ENCODE peak calls at places on chromosome 15, in five cellular contexts. O, U, B, X and G are unnamed samples.

GRCh38 chr15:23438816-23439466 is 8.1 kb downstream of the GOLGA6L2 start:
- DNase-seq in U (no peak), O (no peak), X (no peak), B (no peak), G (no peak)

GRCh38 chr15:93040288-93041158 is 48.5 kb downstream of the RGMA start:
- DNase-seq in O (no peak), X (no peak), U (peak; percentile 94), B (no peak), G (peak; percentile 48)

GRCh38 chr15:95698230-95698629 is 632.3 kb upstream of the NR2F2 start:
- DNase-seq in U (no peak), B (no peak), O (peak; percentile 16), X (no peak), G (no peak)

GRCh38 chr15:50996641-50997040 is 88.2 kb downstream of the AP4E1 start:
- DNase-seq in B (no peak), U (no peak), O (peak; percentile 63), X (no peak), G (no peak)

GRCh38 chr15:70165811-70166284 is 68.1 kb upstream of the TLE3 start:
- DNase-seq in B (no peak), U (no peak), X (no peak), O (no peak), G (no peak)

GRCh38 chr15:37098468-37099320 is 1.7 kb downstream of the MEIS2 start:
- DNase-seq in B (peak; percentile 15), X (no peak), O (peak; percentile 53), U (peak; percentile 53), G (no peak)

GRCh38 chr15:60695713-60696522 is 217.0 kb upstream of the ICE2 start:
- DNase-seq in B (no peak), U (no peak), X (no peak), O (peak; percentile 64), G (no peak)

GRCh38 chr15:101689901-101690300 is 34.4 kb downstream of the TARS3 start:
- DNase-seq in U (no peak), O (peak; percentile 67), B (no peak), X (no peak), G (no peak)

GRCh38 chr15:85094685-85095084 is 113.0 kb downstream of the PDE8A start:
- DNase-seq in U (no peak), X (no peak), B (no peak), O (peak; percentile 74), G (no peak)

GRCh38 chr15:66815322-66815721 is 113.3 kb downstream of the SMAD6 start:
- DNase-seq in O (peak; percentile 97), B (no peak), U (no peak), X (no peak), G (no peak)

GRCh38 chr15:51754267-51754666 is 2.9 kb downstream of the TMOD2 start:
- DNase-seq in U (no peak), X (no peak), B (no peak), O (no peak), G (no peak)

GRCh38 chr15:51924146-51925068 is 47.2 kb downstream of the LEO1 start:
- DNase-seq in O (peak; percentile 13), X (no peak), U (no peak), B (no peak), G (no peak)